ENCODE peak calls at places on chromosome 3, in four cellular contexts. U is IMR-90, Y is hepatocyte, R is MM.1S. J is an unnamed sample.

GRCh38 chr3:142973217-142974009 is 9.9 kb upstream of the PAQR9 start:
- DNase-seq in Y (no peak), R (no peak), U (no peak), J (no peak)

GRCh38 chr3:67529915-67530314 is 124.5 kb downstream of the SUCLG2 start:
- DNase-seq in R (no peak), Y (no peak), U (peak), J (no peak)

GRCh38 chr3:159635047-159635641 is 353.5 kb upstream of the IL12A start:
- DNase-seq in R (no peak), Y (peak), U (peak), J (peak)

GRCh38 chr3:21913791-21914190 is 162.8 kb upstream of the ZNF385D start:
- DNase-seq in Y (no peak), R (no peak), U (peak), J (no peak)

GRCh38 chr3:112293368-112294321 is at the start of gene SLC9C1:
- DNase-seq in R (peak), Y (peak), U (peak), J (peak)

GRCh38 chr3:149395107-149396089 is 17.9 kb upstream of the TM4SF1 start:
- DNase-seq in U (peak), Y (peak), R (no peak), J (no peak)

GRCh38 chr3:153658151-153658550 is 463.0 kb upstream of the ARHGEF26 start:
- DNase-seq in Y (peak), U (no peak), R (no peak), J (no peak)

GRCh38 chr3:102141913-102142210 is 292.5 kb downstream of the NFKBIZ start:
- DNase-seq in Y (no peak), R (no peak), U (no peak), J (no peak)

GRCh38 chr3:190644766-190645165 is 130.9 kb downstream of the IL1RAP start:
- DNase-seq in U (peak), Y (no peak), R (no peak), J (peak)

GRCh38 chr3:21273256-21273999 is 477.6 kb downstream of the ZNF385D start:
- DNase-seq in Y (no peak), R (peak), U (peak), J (no peak)

GRCh38 chr3:35946121-35946856 is 307.0 kb downstream of the ARPP21 start:
- DNase-seq in R (peak), Y (peak), U (peak), J (peak)

GRCh38 chr3:16840111-16840444 is 44.7 kb upstream of the PLCL2 start:
- DNase-seq in R (no peak), U (no peak), Y (no peak), J (no peak)

GRCh38 chr3:41323455-41323854 is 124.2 kb downstream of the CTNNB1 start:
- DNase-seq in U (no peak), Y (no peak), R (no peak), J (no peak)

GRCh38 chr3:14606663-14607339 is 44.8 kb upstream of the CCDC174 start:
- DNase-seq in Y (no peak), R (no peak), U (no peak), J (peak)

GRCh38 chr3:11764931-11765363 is 81.7 kb downstream of the TAMM41 start:
- DNase-seq in U (peak), Y (no peak), R (no peak), J (peak)

GRCh38 chr3:155956508-155957411 is 86.3 kb downstream of the GMPS start:
- DNase-seq in Y (no peak), U (no peak), R (no peak), J (no peak)

GRCh38 chr3:14482271-14482721 is 57.8 kb downstream of the GRIP2 start:
- DNase-seq in U (no peak), R (no peak), Y (no peak), J (no peak)

GRCh38 chr3:145739926-145740325 is 421.1 kb downstream of the PLOD2 start:
- DNase-seq in U (peak), R (no peak), Y (no peak), J (peak)

GRCh38 chr3:55207744-55208143 is 279.4 kb downstream of the WNT5A start:
- DNase-seq in Y (no peak), R (no peak), U (no peak), J (no peak)

GRCh38 chr3:192207661-192208060 is 519.7 kb downstream of the FGF12 start:
- DNase-seq in Y (no peak), U (no peak), R (no peak), J (no peak)

GRCh38 chr3:66991478-66991877 is 6.6 kb upstream of the KBTBD8 start:
- DNase-seq in Y (peak), R (no peak), U (peak), J (peak)

GRCh38 chr3:5231067-5231466 is 43.6 kb downstream of the EDEM1 start:
- DNase-seq in U (no peak), R (peak), Y (no peak), J (no peak)

GRCh38 chr3:170322501-170323328 is 34.8 kb upstream of the SKIL start:
- DNase-seq in Y (no peak), R (no peak), U (no peak), J (no peak)
- H3K4me2 ChIP-seq in Y (no peak), R (no peak), U (peak), J (no peak)

GRCh38 chr3:189641776-189642175 is 10.6 kb downstream of the TP63 start:
- DNase-seq in R (no peak), Y (no peak), U (no peak), J (peak)
- H3K4me2 ChIP-seq in R (no peak), Y (no peak), U (no peak), J (no peak)

DNA sequence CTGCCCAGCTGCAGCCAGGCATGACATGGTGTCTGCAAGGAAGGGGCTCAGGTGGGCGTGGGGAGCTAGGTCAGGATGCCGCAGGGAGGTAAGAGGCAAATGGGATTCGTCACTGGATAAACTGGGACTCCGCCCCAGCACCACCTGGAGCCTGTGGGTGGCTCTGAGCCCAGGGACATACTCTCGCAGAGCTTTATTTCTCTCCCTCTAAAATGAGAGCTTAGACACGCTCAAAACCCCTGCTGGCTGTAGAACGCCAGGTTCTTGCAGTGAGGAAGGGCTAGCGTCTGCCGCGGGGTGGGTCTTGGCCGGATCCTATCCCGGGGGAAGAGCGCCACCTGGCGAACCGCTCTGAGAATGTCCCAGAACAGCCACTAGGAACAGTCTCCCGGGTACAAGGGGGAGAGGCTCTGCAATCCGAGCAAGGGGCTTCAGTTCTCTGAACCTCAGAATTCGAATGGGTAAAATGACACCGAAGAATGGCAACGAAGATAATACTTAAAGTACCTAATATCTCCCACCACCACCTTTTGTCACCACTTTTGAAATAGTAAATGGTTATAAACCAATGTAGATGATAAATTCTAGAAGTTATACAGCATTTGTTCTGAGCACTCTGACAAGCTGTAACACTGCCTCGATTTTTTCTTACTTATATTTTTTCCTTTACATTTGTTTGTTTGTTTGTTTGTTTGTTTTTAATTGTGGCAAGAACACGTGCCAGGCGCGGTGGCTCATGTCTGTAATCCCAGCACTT is 53.2 kb upstream of the SRGAP3 start:
- DNase-seq in Y (peak), R (peak), U (peak), J (peak)
- H3K4me2 ChIP-seq in Y (peak), R (peak), U (peak), J (peak)

GRCh38 chr3:188976407-188976806 is 195.4 kb upstream of the TPRG1 start:
- DNase-seq in U (no peak), Y (no peak), R (no peak), J (peak)
- H3K4me2 ChIP-seq in U (no peak), Y (no peak), R (no peak), J (peak)

J was measured in mammary epithelial cell.